ENCODE peak calls at places on chromosome 2, in five cellular contexts. One of them, this sample, is unnamed.

GRCh38 chr2:222878877-222879601 is 18.2 kb downstream of the ACSL3 start:
- DNase-seq in aorta: no peak
- DNase-seq in heart right ventricle: no peak
- DNase-seq in left colon: no peak
- DNase-seq in frontal cortex: no peak
- DNase-seq in this sample: no peak

GRCh38 chr2:9204939-9205338 is 1.7 kb upstream of the ASAP2 start:
- DNase-seq in aorta: no peak
- DNase-seq in heart right ventricle: no peak
- DNase-seq in left colon: no peak
- DNase-seq in frontal cortex: no peak
- DNase-seq in this sample: no peak

GRCh38 chr2:206572725-206573124 is 69.6 kb upstream of the FAM237A start:
- DNase-seq in frontal cortex: no peak
- DNase-seq in heart right ventricle: no peak
- DNase-seq in aorta: no peak
- DNase-seq in left colon: no peak
- DNase-seq in this sample: no peak

GRCh38 chr2:134713606-134714005 is 5.2 kb downstream of the TMEM163 start:
- DNase-seq in left colon: no peak
- DNase-seq in frontal cortex: no peak
- DNase-seq in aorta: no peak
- DNase-seq in heart right ventricle: no peak
- DNase-seq in this sample: no peak

GRCh38 chr2:220504890-220505564 is 877.6 kb downstream of the SLC4A3 start:
- DNase-seq in aorta: no peak
- DNase-seq in frontal cortex: no peak
- DNase-seq in left colon: peak
- DNase-seq in heart right ventricle: no peak
- DNase-seq in this sample: no peak

GRCh38 chr2:240704651-240705050 is 13.0 kb downstream of the AQP12A start:
- DNase-seq in heart right ventricle: no peak
- DNase-seq in frontal cortex: no peak
- DNase-seq in left colon: no peak
- DNase-seq in aorta: peak
- DNase-seq in this sample: no peak

GRCh38 chr2:160816916-160817315 is 323.3 kb upstream of the RBMS1 start:
- DNase-seq in left colon: no peak
- DNase-seq in frontal cortex: no peak
- DNase-seq in heart right ventricle: no peak
- DNase-seq in aorta: no peak
- DNase-seq in this sample: no peak

GRCh38 chr2:60317029-60317386 is 236.4 kb downstream of the BCL11A start:
- DNase-seq in aorta: no peak
- DNase-seq in frontal cortex: no peak
- DNase-seq in heart right ventricle: no peak
- DNase-seq in left colon: no peak
- DNase-seq in this sample: no peak

GRCh38 chr2:222698276-222698675 is 26.8 kb downstream of the MOGAT1 start:
- DNase-seq in heart right ventricle: no peak
- DNase-seq in left colon: no peak
- DNase-seq in frontal cortex: no peak
- DNase-seq in aorta: no peak
- DNase-seq in this sample: no peak

GRCh38 chr2:191950132-191950885 is 103.4 kb upstream of the CAVIN2 start:
- DNase-seq in aorta: no peak
- DNase-seq in left colon: no peak
- DNase-seq in frontal cortex: no peak
- DNase-seq in heart right ventricle: no peak
- DNase-seq in this sample: no peak

GRCh38 chr2:124145982-124146381 is 120.9 kb downstream of the CNTNAP5 start:
- DNase-seq in heart right ventricle: no peak
- DNase-seq in aorta: no peak
- DNase-seq in frontal cortex: no peak
- DNase-seq in left colon: no peak
- DNase-seq in this sample: no peak

GRCh38 chr2:127373362-127374083 is 14.3 kb downstream of the MAP3K2 start:
- DNase-seq in frontal cortex: no peak
- DNase-seq in left colon: no peak
- DNase-seq in heart right ventricle: no peak
- DNase-seq in aorta: no peak
- DNase-seq in this sample: no peak

GRCh38 chr2:241884951-241885700 is 15.6 kb downstream of the RTP5 start:
- DNase-seq in left colon: no peak
- DNase-seq in aorta: no peak
- DNase-seq in heart right ventricle: no peak
- DNase-seq in frontal cortex: no peak
- DNase-seq in this sample: no peak

GRCh38 chr2:138974651-138975050 is 194.5 kb upstream of the NXPH2 start:
- DNase-seq in frontal cortex: no peak
- DNase-seq in heart right ventricle: no peak
- DNase-seq in aorta: no peak
- DNase-seq in left colon: no peak
- DNase-seq in this sample: no peak

GRCh38 chr2:116580209-116580608 is 1234.3 kb upstream of the DDX18 start:
- DNase-seq in left colon: no peak
- DNase-seq in heart right ventricle: no peak
- DNase-seq in aorta: no peak
- DNase-seq in frontal cortex: no peak
- DNase-seq in this sample: no peak

GRCh38 chr2:176395273-176395854 is 126.1 kb downstream of the MTX2 start:
- DNase-seq in frontal cortex: no peak
- DNase-seq in heart right ventricle: no peak
- DNase-seq in aorta: no peak
- DNase-seq in left colon: no peak
- DNase-seq in this sample: no peak

GRCh38 chr2:12881952-12882351 is 165.2 kb downstream of the TRIB2 start:
- DNase-seq in heart right ventricle: no peak
- DNase-seq in left colon: no peak
- DNase-seq in aorta: no peak
- DNase-seq in frontal cortex: no peak
- DNase-seq in this sample: no peak

GRCh38 chr2:58633576-58634365 is 392.6 kb upstream of the FANCL start:
- DNase-seq in aorta: no peak
- DNase-seq in frontal cortex: no peak
- DNase-seq in heart right ventricle: no peak
- DNase-seq in left colon: no peak
- DNase-seq in this sample: no peak

GRCh38 chr2:42198466-42198865 is 29.3 kb downstream of the EML4 start:
- DNase-seq in left colon: no peak
- DNase-seq in frontal cortex: no peak
- DNase-seq in heart right ventricle: no peak
- DNase-seq in aorta: no peak
- DNase-seq in this sample: no peak

GRCh38 chr2:239298126-239298804 is 102.6 kb downstream of the HDAC4 start:
- DNase-seq in left colon: peak
- DNase-seq in frontal cortex: no peak
- DNase-seq in aorta: peak
- DNase-seq in heart right ventricle: no peak
- DNase-seq in this sample: peak

GRCh38 chr2:75076088-75076487 is 117.6 kb downstream of the POLE4 start:
- DNase-seq in aorta: no peak
- DNase-seq in frontal cortex: no peak
- DNase-seq in heart right ventricle: no peak
- DNase-seq in left colon: no peak
- DNase-seq in this sample: no peak

GRCh38 chr2:226831266-226831665 is 4.6 kb upstream of the RHBDD1 start:
- DNase-seq in left colon: no peak
- DNase-seq in aorta: no peak
- DNase-seq in frontal cortex: no peak
- DNase-seq in heart right ventricle: no peak
- DNase-seq in this sample: no peak

GRCh38 chr2:60267122-60267521 is 286.3 kb downstream of the BCL11A start:
- DNase-seq in aorta: no peak
- DNase-seq in frontal cortex: no peak
- DNase-seq in left colon: no peak
- DNase-seq in heart right ventricle: peak
- DNase-seq in this sample: no peak

GRCh38 chr2:16302431-16302830 is 362.1 kb downstream of the MYCN start:
- DNase-seq in left colon: no peak
- DNase-seq in aorta: no peak
- DNase-seq in heart right ventricle: no peak
- DNase-seq in frontal cortex: no peak
- DNase-seq in this sample: no peak

GRCh38 chr2:222939208-222939846 is 78.5 kb downstream of the ACSL3 start:
- DNase-seq in left colon: peak
- DNase-seq in aorta: no peak
- DNase-seq in heart right ventricle: peak
- DNase-seq in frontal cortex: no peak
- DNase-seq in this sample: no peak